ENCODE peak calls at places on chromosomes 6 and 20, in seven cellular contexts. V is GM06990; Y is IMR-90; K is neural crest cell; D is pancreas; W is stimulated activated CD4-positive, alpha-beta T cell treated with anti-CD3 and anti-CD28 coated beads, Interleukin-12 subunit alpha, Interleukin-12 subunit beta, amount 100 ng/mL, for 4 hours; A is HS-5. U is an unnamed sample.

GRCh38 chr6:32126880-32127279 is 1.2 kb downstream of the ATF6B start:
- DNase-seq in A (no peak), V (no peak), Y (no peak), K (no peak), W (no peak), D (no peak), U (no peak)

GRCh38 chr20:62732356-62732755 is 23.7 kb downstream of the NTSR1 start:
- DNase-seq in V (no peak), D (no peak), K (no peak), A (no peak), W (no peak), Y (no peak), U (no peak)

GRCh38 chr6:3139090-3139903 is 18.0 kb downstream of the TUBB2A start:
- DNase-seq in W (no peak), K (no peak), A (peak), V (peak), D (no peak), Y (peak), U (peak)

GRCh38 chr20:24987244-24987643 is 5.3 kb downstream of the APMAP start:
- DNase-seq in D (no peak), V (no peak), Y (peak), K (no peak), A (no peak), W (no peak), U (no peak)

GRCh38 chr20:58598271-58599015 is 52.6 kb upstream of the STX16 start:
- DNase-seq in V (no peak), Y (peak), D (no peak), A (no peak), K (no peak), W (no peak), U (no peak)

GRCh38 chr6:11062715-11063114 is 18.6 kb upstream of the ELOVL2 start:
- DNase-seq in V (no peak), W (no peak), D (no peak), K (no peak), Y (no peak), A (no peak), U (no peak)

GRCh38 chr6:45900808-45901752 is 114.6 kb downstream of the CLIC5 start:
- DNase-seq in K (no peak), V (no peak), W (no peak), Y (no peak), A (peak), D (no peak), U (no peak)

GRCh38 chr6:131995924-131996323 is 44.8 kb upstream of the CCN2 start:
- DNase-seq in D (no peak), K (no peak), A (peak), W (no peak), V (no peak), Y (peak), U (no peak)

GRCh38 chr20:32112862-32113261 is 3.3 kb downstream of the TM9SF4 start:
- DNase-seq in D (no peak), A (no peak), K (no peak), V (no peak), Y (no peak), W (no peak), U (no peak)

GRCh38 chr6:127415096-127415495 is 44.1 kb downstream of the KIAA0408 start:
- DNase-seq in D (no peak), K (no peak), A (no peak), V (no peak), W (no peak), Y (no peak), U (no peak)

GRCh38 chr6:56795852-56796532 is 153.3 kb upstream of the DST start:
- DNase-seq in Y (peak), K (no peak), D (no peak), W (no peak), A (no peak), V (no peak), U (no peak)

GRCh38 chr6:20700375-20700774 is 166.1 kb downstream of the CDKAL1 start:
- DNase-seq in Y (no peak), V (no peak), W (no peak), K (no peak), A (no peak), D (no peak), U (no peak)

GRCh38 chr6:39755231-39755630 is 30.0 kb upstream of the KIF6 start:
- DNase-seq in W (no peak), A (no peak), Y (peak), V (no peak), D (no peak), K (no peak), U (no peak)

GRCh38 chr6:128803911-128804310 is 79.0 kb upstream of the LAMA2 start:
- DNase-seq in W (no peak), A (no peak), V (no peak), K (no peak), Y (peak), D (no peak), U (no peak)

GRCh38 chr6:88301888-88302768 is 136.0 kb upstream of the CNR1 start:
- DNase-seq in V (no peak), K (no peak), D (no peak), A (no peak), W (no peak), Y (no peak), U (no peak)

GRCh38 chr6:157148391-157149323 is 174.7 kb downstream of the TMEM242 start:
- DNase-seq in K (no peak), V (no peak), D (no peak), W (no peak), A (peak), Y (peak), U (peak)

GRCh38 chr6:142735182-142735581 is 209.8 kb downstream of the HIVEP2 start:
- DNase-seq in Y (peak), V (no peak), K (no peak), D (no peak), W (no peak), A (no peak), U (no peak)

GRCh38 chr6:41813956-41814355 is 26.5 kb downstream of the TOMM6 start:
- DNase-seq in D (no peak), V (no peak), W (no peak), A (no peak), Y (no peak), K (no peak), U (no peak)

GRCh38 chr20:18224968-18225568 is 63.3 kb upstream of the ZNF133 start:
- DNase-seq in K (peak), A (peak), V (no peak), Y (peak), W (no peak), D (no peak), U (no peak)

U was measured in NCI-H2081 treated with DMSO at 0.1 percent for 48 hours.